ENCODE peak calls at places on chromosomes 6 and 20, in seven cellular contexts. W is HuH-7; Z is activated T-cell treated with anti-CD3 and anti-CD28 coated beads for 4 hours; U is GM10248; K is stimulated activated CD4-positive, alpha-beta T cell treated with anti-CD3 and anti-CD28 coated beads, TNF-alpha, amount 100 ng/mL, for 24 hours; J is T-helper 22 cell; O is effector CD8-positive, alpha-beta T cell. F is an unnamed sample.

GRCh38 chr20:56001890-56002289 is 3.4 kb downstream of the CBLN4 start:
- DNase-seq in W (no peak), Z (no peak), U (no peak), K (no peak), J (no peak), O (no peak), F (no peak)

GRCh38 chr6:19988555-19988954 is 151.4 kb downstream of the ID4 start:
- DNase-seq in W (peak; percentile 1), Z (no peak), U (no peak), K (no peak), J (no peak), O (no peak), F (no peak)

GRCh38 chr20:46070215-46070910 is 19.4 kb downstream of the NCOA5 start:
- DNase-seq in W (no peak), Z (no peak), U (no peak), K (no peak), J (no peak), O (no peak), F (no peak)

GRCh38 chr6:137357263-137357947 is 136.8 kb downstream of the OLIG3 start:
- DNase-seq in W (peak; percentile 58), Z (no peak), U (no peak), K (no peak), J (no peak), O (no peak), F (no peak)

GRCh38 chr6:45727824-45728449 is 287.7 kb downstream of the CLIC5 start:
- DNase-seq in W (no peak), Z (no peak), U (no peak), K (no peak), J (no peak), O (no peak), F (no peak)

GRCh38 chr6:1745814-1746213 is 136.1 kb downstream of the FOXC1 start:
- DNase-seq in W (no peak), Z (no peak), U (no peak), K (no peak), J (no peak), O (no peak), F (no peak)

GRCh38 chr20:19129976-19130612 is 82.3 kb upstream of the SLC24A3 start:
- DNase-seq in W (no peak), Z (no peak), U (no peak), K (no peak), J (no peak), O (no peak), F (no peak)

GRCh38 chr6:55379895-55380294 is 52.6 kb downstream of the GFRAL start:
- DNase-seq in W (no peak), Z (no peak), U (no peak), K (no peak), J (no peak), O (no peak), F (no peak)

GRCh38 chr6:107590378-107590777 is 100.5 kb downstream of the SOBP start:
- DNase-seq in W (no peak), Z (no peak), U (no peak), K (no peak), J (no peak), O (no peak), F (no peak)

GRCh38 chr20:7387638-7388193 is 552.5 kb downstream of the HAO1 start:
- DNase-seq in W (no peak), Z (no peak), U (no peak), K (no peak), J (no peak), O (no peak), F (no peak)

GRCh38 chr6:170011233-170012142 is 260.1 kb downstream of the ERMARD start:
- DNase-seq in W (no peak), Z (no peak), U (no peak), K (no peak), J (no peak), O (no peak), F (no peak)

GRCh38 chr20:25310921-25311728 is 63.2 kb downstream of the PYGB start:
- DNase-seq in W (no peak), Z (no peak), U (no peak), K (no peak), J (no peak), O (no peak), F (no peak)

GRCh38 chr6:14074723-14075503 is 42.7 kb upstream of the CD83 start:
- DNase-seq in W (no peak), Z (peak; percentile 8), U (no peak), K (no peak), J (no peak), O (no peak), F (no peak)

GRCh38 chr20:10707791-10708190 is 34.0 kb upstream of the JAG1 start:
- DNase-seq in W (no peak), Z (no peak), U (no peak), K (no peak), J (no peak), O (no peak), F (no peak)

GRCh38 chr6:118996289-118996820 is 61.4 kb upstream of the MCM9 start:
- DNase-seq in W (no peak), Z (no peak), U (no peak), K (no peak), J (no peak), O (no peak), F (no peak)

GRCh38 chr20:44720994-44721784 is 6.0 kb downstream of the CCN5 start:
- DNase-seq in W (no peak), Z (no peak), U (no peak), K (no peak), J (no peak), O (no peak), F (no peak)

GRCh38 chr20:5215592-5216304 is 88.9 kb downstream of the CDS2 start:
- DNase-seq in W (no peak), Z (no peak), U (no peak), K (no peak), J (no peak), O (no peak), F (no peak)

GRCh38 chr6:109125504-109125903 is 30.2 kb downstream of the CEP57L1 start:
- DNase-seq in W (no peak), Z (no peak), U (no peak), K (no peak), J (no peak), O (no peak), F (no peak)

GRCh38 chr6:88168362-88168761 is 2.2 kb upstream of the CNR1 start:
- DNase-seq in W (peak; percentile 30), Z (no peak), U (no peak), K (no peak), J (no peak), O (no peak), F (no peak)

GRCh38 chr20:31996996-31997395 is 13.2 kb upstream of the CCM2L start:
- DNase-seq in W (no peak), Z (no peak), U (no peak), K (no peak), J (no peak), O (no peak), F (no peak)

GRCh38 chr6:31586596-31586995 is 519 bp downstream of the LST1 start:
- DNase-seq in W (no peak), Z (no peak), U (no peak), K (no peak), J (no peak), O (no peak), F (no peak)

GRCh38 chr6:138809677-138810076 is 13.8 kb downstream of the ECT2L start:
- DNase-seq in W (no peak), Z (no peak), U (no peak), K (no peak), J (no peak), O (no peak), F (no peak)

GRCh38 chr6:89371849-89372505 is 19.5 kb upstream of the UBE2J1 start:
- DNase-seq in W (peak; percentile 73), Z (peak; percentile 71), U (peak; percentile 75), K (peak; percentile 69), J (peak; percentile 40), O (peak; percentile 63), F (no peak)

GRCh38 chr20:25083773-25084615 is 2.1 kb upstream of the VSX1 start:
- DNase-seq in W (no peak), Z (no peak), U (no peak), K (no peak), J (no peak), O (no peak), F (no peak)